ENCODE peak calls at places on chromosome 12, in six cellular contexts. N, G, O, E, L and A are unnamed samples. For H3K79me2, the result is how much of the 10 kb centered on the place peaks cover.

GRCh38 chr12:79055926-79056674 is 191.5 kb downstream of the SYT1 start:
- DNase-seq in N (no peak), G (peak), O (no peak), E (peak), L (no peak), A (no peak)

GRCh38 chr12:60263146-60263545 is 667.3 kb downstream of the SLC16A7 start:
- DNase-seq in N (no peak), G (peak), O (no peak), E (no peak), L (no peak), A (no peak)

GRCh38 chr12:31220061-31220460 is 105.9 kb downstream of the SINHCAF start:
- DNase-seq in N (no peak), G (no peak), O (no peak), E (no peak), L (no peak), A (no peak)

GRCh38 chr12:124394462-124395128 is 99.7 kb downstream of the RFLNA start:
- DNase-seq in N (no peak), G (no peak), O (no peak), E (no peak), L (no peak), A (no peak)

GRCh38 chr12:47743311-47743860 is 15.3 kb downstream of the RAPGEF3 start:
- DNase-seq in N (no peak), G (no peak), O (no peak), E (no peak), L (peak), A (no peak)

GRCh38 chr12:117158911-117159310 is 31.4 kb downstream of the FBXO21 start:
- DNase-seq in N (no peak), G (no peak), O (peak), E (no peak), L (no peak), A (no peak)

GRCh38 chr12:75852956-75853355 is 178.6 kb downstream of the PHLDA1 start:
- DNase-seq in N (no peak), G (no peak), O (no peak), E (no peak), L (no peak), A (no peak)

GRCh38 chr12:79006306-79006705 is 141.7 kb downstream of the SYT1 start:
- DNase-seq in N (no peak), G (peak), O (no peak), E (peak), L (no peak), A (no peak)

GRCh38 chr12:51926718-51927117 is 19.4 kb downstream of the ACVRL1 start:
- DNase-seq in N (peak), G (peak), O (peak), E (peak), L (no peak), A (peak)

GRCh38 chr12:27940756-27941402 is 31.7 kb downstream of the PTHLH start:
- DNase-seq in N (peak), G (peak), O (peak), E (peak), L (peak), A (peak)

GRCh38 chr12:108338915-108339657 is at the start of gene CMKLR1:
- DNase-seq in N (no peak), G (no peak), O (peak), E (no peak), L (peak), A (peak)

GRCh38 chr12:112347521-112347920 is 34.7 kb downstream of the HECTD4 start:
- DNase-seq in N (no peak), G (peak), O (peak), E (no peak), L (no peak), A (no peak)

GRCh38 chr12:76519538-76519937 is 40.0 kb downstream of the OSBPL8 start:
- DNase-seq in N (no peak), G (no peak), O (no peak), E (no peak), L (no peak), A (no peak)

GRCh38 chr12:75706786-75707605 is 195.6 kb upstream of the KRR1 start:
- DNase-seq in N (no peak), G (peak), O (no peak), E (no peak), L (peak), A (no peak)

GRCh38 chr12:101414533-101415119 is 7.1 kb upstream of the ARL1 start:
- DNase-seq in N (peak), G (peak), O (peak), E (peak), L (peak), A (peak)

GRCh38 chr12:45089417-45089816 is 38.5 kb upstream of the DBX2 start:
- DNase-seq in N (no peak), G (no peak), O (no peak), E (no peak), L (no peak), A (peak)

GRCh38 chr12:28830491-28830890 is 318.6 kb upstream of the FAR2 start:
- DNase-seq in N (no peak), G (no peak), O (no peak), E (no peak), L (no peak), A (peak)

GRCh38 chr12:111426341-111427185 is 20.8 kb downstream of the SH2B3 start:
- DNase-seq in N (no peak), G (peak), O (no peak), E (no peak), L (no peak), A (no peak)

GRCh38 chr12:27332407-27333310 is at the start of gene BMAL2:
- DNase-seq in N (peak), G (peak), O (peak), E (no peak), L (peak), A (peak)

GRCh38 chr12:101855364-101855884 is 22.0 kb upstream of the DRAM1 start:
- DNase-seq in N (peak), G (peak), O (peak), E (no peak), L (no peak), A (no peak)

GRCh38 chr12:46524778-46525177 is 152.2 kb upstream of the SLC38A2 start:
- DNase-seq in N (no peak), G (peak), O (peak), E (no peak), L (peak), A (peak)

GRCh38 chr12:45549503-45549902 is 180.0 kb upstream of the ARID2 start:
- DNase-seq in N (no peak), G (no peak), O (no peak), E (no peak), L (no peak), A (peak)

DNA sequence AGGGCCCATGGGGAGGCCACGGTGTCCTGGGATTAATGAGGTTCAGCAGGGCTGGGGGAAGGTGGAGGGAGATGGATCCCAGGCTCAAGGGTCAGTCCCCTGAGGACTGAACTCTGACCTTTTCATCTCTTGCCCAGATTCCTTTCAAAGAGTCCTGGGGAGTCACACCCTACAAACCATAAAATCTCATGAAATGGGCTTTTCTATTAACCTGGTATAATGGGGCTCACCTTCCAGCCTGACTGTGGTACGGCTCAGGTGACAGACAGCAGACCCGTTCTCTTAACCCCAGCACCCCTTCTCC is 268.2 kb downstream of the ADGRD1 start:
- DNase-seq in N (no peak), G (no peak), O (no peak), E (no peak), L (no peak), A (no peak)
- H2AFZ ChIP-seq in N (no peak), G (no peak), O (no peak), E (no peak), L (no peak), A (no peak)

DNA sequence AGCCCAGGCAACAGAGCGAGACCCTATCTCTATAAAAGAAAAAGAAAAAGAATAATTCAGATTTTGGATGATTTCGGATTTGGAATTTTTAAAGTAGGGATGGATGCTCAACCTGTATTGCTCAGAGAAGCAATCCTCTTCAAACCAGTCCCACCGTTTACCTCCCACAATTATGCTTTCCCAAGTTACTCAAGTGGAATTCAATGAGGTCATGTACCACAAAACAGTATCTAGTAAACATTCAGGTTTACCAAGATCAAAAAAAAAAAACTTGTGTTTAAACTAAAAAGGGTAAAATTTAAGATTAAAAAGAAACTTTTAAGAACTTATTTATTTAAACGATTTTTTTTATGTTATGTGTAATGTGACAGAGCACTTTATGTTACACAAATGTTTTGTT is 2.5 kb downstream of the KDM5A start:
- DNase-seq in N (no peak), G (peak), O (no peak), E (no peak), L (no peak), A (no peak)
- H3K79me2 ChIP-seq in N (half or more), G (under half), O (half or more), E (half or more), L (half or more), A (half or more)

DNA sequence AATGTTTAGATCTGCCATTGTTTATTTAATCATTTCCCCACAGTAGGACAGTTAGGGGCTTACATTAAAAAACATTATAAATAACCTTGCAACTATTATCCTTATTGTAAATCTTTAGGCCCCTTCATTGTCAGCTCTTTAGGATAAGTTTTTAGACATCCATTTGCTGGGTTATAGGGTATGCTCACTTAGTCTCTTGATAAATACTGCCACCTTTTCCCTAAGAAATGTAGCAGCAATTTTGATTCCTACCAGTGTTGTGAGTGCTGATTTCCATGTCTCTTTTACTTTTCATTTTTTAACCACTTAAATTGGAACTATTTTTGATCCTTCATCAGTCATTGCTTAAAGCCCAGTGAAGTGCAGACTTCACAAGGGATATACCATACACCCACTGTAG is 94.4 kb downstream of the AVPR1A start:
- DNase-seq in N (no peak), G (no peak), O (no peak), E (no peak), L (no peak), A (no peak)
- H3K27ac ChIP-seq in N (no peak), G (no peak), O (no peak), E (no peak), L (no peak), A (no peak)

DNA sequence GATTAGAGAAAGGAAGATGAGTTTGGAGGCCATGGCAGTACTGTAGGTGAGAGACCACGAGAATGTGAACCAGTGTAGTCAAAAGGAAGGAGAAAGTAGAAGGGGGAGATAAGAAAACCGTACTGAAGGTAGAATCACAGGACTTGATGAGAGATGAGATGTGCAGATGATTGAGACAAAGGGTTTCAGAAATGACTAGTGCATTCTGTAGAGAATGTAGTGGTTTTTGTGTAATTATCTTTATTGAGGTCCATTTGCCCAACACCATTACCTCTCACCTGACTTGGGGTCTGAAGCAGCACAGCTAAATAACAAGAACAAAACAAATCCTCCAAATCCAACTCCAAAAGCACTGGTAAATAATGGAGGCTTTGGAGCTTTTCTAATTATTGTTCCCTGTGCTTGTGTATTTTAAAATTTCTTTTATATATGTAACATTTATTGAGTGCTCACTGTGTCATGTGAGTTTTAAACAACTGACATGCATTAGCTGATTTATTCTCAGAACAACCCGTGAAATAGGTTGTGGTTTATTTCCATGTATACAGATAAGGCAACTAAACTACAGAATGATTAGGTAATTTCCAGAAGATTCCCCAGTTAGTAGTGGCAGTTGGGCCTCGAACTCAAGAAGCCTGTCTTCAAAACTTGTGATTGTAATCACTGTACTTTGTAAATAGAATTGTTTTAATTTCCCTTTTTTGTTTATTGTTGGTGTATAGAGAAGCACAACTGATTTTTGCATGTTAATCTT is 390.0 kb downstream of the AEBP2 start:
- DNase-seq in N (no peak), G (peak), O (no peak), E (no peak), L (no peak), A (no peak)
- H2AFZ ChIP-seq in N (no peak), G (no peak), O (no peak), E (no peak), L (no peak), A (no peak)

DNA sequence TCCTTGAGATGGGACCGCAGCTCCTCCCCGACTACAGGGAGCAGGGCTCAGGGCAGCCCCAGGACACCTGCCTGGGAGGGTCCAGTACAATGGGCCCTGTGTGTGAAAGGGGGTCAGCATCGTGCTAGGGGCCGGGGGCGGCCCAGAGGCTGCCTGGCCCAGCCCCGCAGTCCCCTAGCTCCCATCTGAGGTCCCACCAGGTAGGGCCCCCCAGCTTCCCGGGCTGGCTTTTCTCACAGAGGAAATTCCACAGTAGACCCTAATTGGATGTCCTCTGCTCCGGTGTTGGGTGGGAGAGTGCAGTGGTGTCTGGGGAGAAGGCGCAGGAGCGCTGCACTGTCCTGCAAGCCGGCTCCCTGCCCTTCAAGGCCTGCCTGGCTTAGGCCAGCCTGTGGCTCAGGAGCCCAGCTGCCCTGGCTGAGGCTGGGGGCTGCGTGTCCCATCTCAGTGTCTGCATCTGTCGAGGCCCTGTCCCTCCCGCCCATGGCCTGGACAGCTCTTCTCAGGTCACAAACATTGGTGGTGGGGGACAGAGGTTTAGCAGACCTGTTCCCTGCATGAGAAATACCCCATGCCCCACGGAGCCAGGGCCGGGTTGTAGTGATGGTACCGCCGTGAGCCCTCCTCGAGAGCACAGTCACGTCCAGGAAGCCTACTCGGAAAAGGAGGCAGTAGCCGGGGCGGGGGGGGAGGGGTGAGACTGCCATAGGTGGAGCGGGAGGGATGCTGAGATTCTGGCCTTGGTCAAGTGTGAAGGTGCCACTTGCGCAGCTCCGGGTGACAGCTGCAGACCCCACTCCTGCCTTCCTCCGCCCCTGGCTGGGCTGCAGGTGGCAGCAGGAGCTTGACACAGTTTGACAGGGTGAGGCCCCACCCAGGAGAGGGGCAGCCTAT is 11.6 kb downstream of the HIP1R start:
- DNase-seq in N (no peak), G (no peak), O (no peak), E (no peak), L (peak), A (no peak)
- H3K79me2 ChIP-seq in N (under half), G (under half), O (half or more), E (half or more), L (under half), A (under half)